ENCODE peak calls at places on chromosomes 5 and 9, in six cellular contexts. R is left ventricle myocardium inferior, F is foreskin fibroblast, K is AG04450, H is natural killer cell, I is retinal pigment epithelial cell. Z is an unnamed sample.

GRCh38 chr5:126449751-126450271 is 26.6 kb downstream of the GRAMD2B start:
- DNase-seq in K (no peak), F (peak), I (no peak), R (no peak), H (peak), Z (no peak)

GRCh38 chr5:139668064-139668880 is 20.1 kb downstream of the CXXC5 start:
- DNase-seq in R (peak), F (peak), K (no peak), I (no peak), H (peak), Z (no peak)

GRCh38 chr5:33343661-33344327 is 97.0 kb upstream of the TARS1 start:
- DNase-seq in K (peak), I (peak), H (no peak), R (no peak), F (peak), Z (no peak)

GRCh38 chr5:100706796-100707195 is 171.6 kb downstream of the FAM174A start:
- DNase-seq in I (no peak), H (no peak), R (no peak), K (no peak), F (peak), Z (no peak)

GRCh38 chr9:89434636-89435314 is 63.1 kb downstream of the SEMA4D start:
- DNase-seq in R (no peak), K (no peak), I (no peak), F (no peak), H (no peak), Z (no peak)

GRCh38 chr9:100352201-100352726 is 478 bp downstream of the TEX10 start:
- DNase-seq in H (peak), I (no peak), F (peak), R (peak), K (no peak), Z (peak)

GRCh38 chr9:2260401-2261306 is 245.5 kb downstream of the SMARCA2 start:
- DNase-seq in K (no peak), F (peak), H (no peak), R (no peak), I (no peak), Z (no peak)

GRCh38 chr5:34571380-34572041 is 84.6 kb upstream of the RAI14 start:
- DNase-seq in I (no peak), H (no peak), K (peak), R (no peak), F (peak), Z (no peak)

GRCh38 chr9:109477269-109478203 is 20.6 kb downstream of the PTPN3 start:
- DNase-seq in I (peak), F (no peak), R (no peak), H (no peak), K (no peak), Z (no peak)

GRCh38 chr9:34328500-34328982 is 527 bp downstream of the KIF24 start:
- DNase-seq in K (no peak), I (no peak), H (no peak), R (no peak), F (no peak), Z (no peak)

DNA sequence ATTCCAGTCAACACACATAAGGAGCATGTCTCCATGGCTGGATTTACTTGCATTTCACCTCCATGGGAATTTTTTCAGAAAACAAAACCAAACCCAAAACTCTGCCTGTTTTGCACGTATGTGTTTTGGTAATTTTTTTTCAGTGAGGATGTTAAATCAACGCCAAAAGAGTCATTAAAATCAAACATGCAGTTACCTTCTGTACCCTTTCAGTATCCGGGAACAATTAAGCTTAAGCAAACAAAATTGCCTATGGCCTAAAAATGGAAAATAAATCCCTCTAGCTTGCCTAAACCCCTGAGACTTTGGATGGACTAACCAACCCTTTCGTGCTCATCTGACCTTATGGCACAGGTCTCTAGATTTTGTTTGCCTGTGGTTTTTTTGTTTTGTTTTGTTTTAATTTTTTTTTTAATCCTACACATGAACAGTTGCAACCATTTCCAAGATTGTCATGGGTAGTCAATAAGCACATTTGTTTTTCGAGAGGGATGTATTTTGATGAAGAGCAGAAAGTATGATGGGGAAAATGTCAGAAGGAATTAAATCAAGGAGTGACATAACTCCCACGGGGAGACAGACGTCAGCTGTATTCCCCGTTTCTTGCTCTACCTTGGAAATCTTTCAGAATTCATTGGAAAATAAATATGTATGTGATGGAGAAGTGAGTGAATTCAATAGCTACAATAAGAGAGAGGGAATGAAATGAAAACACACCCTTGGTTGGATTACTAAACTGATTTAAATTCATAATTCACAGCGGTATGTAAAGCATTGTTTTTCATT is 209.4 kb upstream of the KLF4 start:
- DNase-seq in F (no peak), K (no peak), R (no peak), I (no peak), H (no peak), Z (no peak)
- TF ChIP-seq CTCF in F (no peak), K (no peak), R (no peak), I (no peak), H (no peak), Z (no peak)

GRCh38 chr9:96854073-96854876 is at the start of gene ZNF782:
- DNase-seq in K (peak), F (peak), H (peak), R (peak), I (peak), Z (peak)
- TF ChIP-seq CTCF in K (no peak), F (no peak), H (no peak), R (no peak), I (no peak), Z (no peak)

GRCh38 chr9:21252727-21253547 is 13.1 kb upstream of the IFNA14 start:
- DNase-seq in I (peak), K (no peak), R (peak), H (no peak), F (peak), Z (no peak)
- TF ChIP-seq CTCF in I (peak), K (peak), R (peak), H (peak), F (peak), Z (peak)

DNA sequence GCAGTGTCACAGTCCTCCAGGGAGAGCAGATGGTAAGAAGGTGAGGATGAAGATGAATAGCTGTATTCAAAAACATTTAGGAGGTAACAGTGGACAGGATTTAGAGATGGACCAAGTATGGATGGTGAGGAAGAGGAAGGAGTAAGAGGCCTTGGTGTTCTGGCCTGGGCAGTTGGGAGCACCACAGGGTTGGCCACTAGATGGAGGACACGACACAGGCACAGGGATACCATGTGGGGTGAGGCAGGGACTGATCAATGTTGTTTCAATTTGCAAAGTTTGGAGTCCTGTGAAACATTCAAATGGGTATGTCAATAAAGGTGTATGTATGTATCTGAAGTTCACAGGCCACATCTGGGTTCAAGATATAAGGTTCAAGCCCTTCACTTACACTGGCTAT is 141.1 kb upstream of the RASEF start:
- DNase-seq in K (no peak), F (peak), R (no peak), H (no peak), I (no peak), Z (no peak)
- TF ChIP-seq CTCF in K (no peak), F (no peak), R (peak), H (no peak), I (no peak), Z (no peak)

GRCh38 chr9:91567642-91568274 is 144.1 kb upstream of the NFIL3 start:
- DNase-seq in K (no peak), R (peak), F (no peak), I (no peak), H (no peak), Z (no peak)

GRCh38 chr9:91572811-91573210 is 149.2 kb upstream of the NFIL3 start:
- DNase-seq in F (no peak), H (no peak), I (no peak), R (no peak), K (no peak), Z (no peak)

GRCh38 chr9:91571036-91571435 is 147.4 kb upstream of the NFIL3 start:
- DNase-seq in K (no peak), H (no peak), F (no peak), R (no peak), I (peak), Z (no peak)

GRCh38 chr9:91577540-91577939 is 153.9 kb upstream of the NFIL3 start:
- DNase-seq in K (no peak), F (no peak), H (no peak), I (no peak), R (no peak), Z (no peak)

GRCh38 chr9:91572044-91572443 is 148.4 kb upstream of the NFIL3 start:
- DNase-seq in H (no peak), R (no peak), F (peak), K (no peak), I (peak), Z (no peak)
- TF ChIP-seq CTCF in H (no peak), R (no peak), F (no peak), K (no peak), I (no peak), Z (no peak)

GRCh38 chr5:142531977-142532376 is 153.9 kb downstream of the FGF1 start:
- DNase-seq in I (no peak), K (no peak), F (no peak), R (no peak), H (no peak), Z (no peak)
- TF ChIP-seq CTCF in I (no peak), K (no peak), F (no peak), R (no peak), H (no peak), Z (no peak)

GRCh38 chr9:115850548-115851304 is 302.9 kb upstream of the PAPPA start:
- DNase-seq in F (peak), K (peak), H (no peak), R (no peak), I (no peak), Z (no peak)

GRCh38 chr9:115849679-115850412 is 303.7 kb upstream of the PAPPA start:
- DNase-seq in R (no peak), H (no peak), I (no peak), F (peak), K (no peak), Z (no peak)

GRCh38 chr9:115855458-115856133 is 298.0 kb upstream of the PAPPA start:
- DNase-seq in F (no peak), H (no peak), I (no peak), K (no peak), R (no peak), Z (no peak)
- TF ChIP-seq CTCF in F (no peak), H (no peak), I (no peak), K (no peak), R (no peak), Z (no peak)